ENCODE peak calls at places on chromosomes 1 and 21, in four cellular contexts. Q, F, W and L are unnamed samples.

GRCh38 chr1:206083750-206084149 is 30.8 kb downstream of the RHEX start:
- DNase-seq in Q (no peak), F (no peak), W (no peak), L (no peak)

GRCh38 chr1:211352985-211353515 is 26.4 kb downstream of the TRAF5 start:
- DNase-seq in Q (no peak), F (no peak), W (peak), L (no peak)

GRCh38 chr1:240701412-240701811 is 89.5 kb upstream of the GREM2 start:
- DNase-seq in Q (no peak), F (peak), W (no peak), L (no peak)

GRCh38 chr1:89605692-89606091 is 27.2 kb upstream of the LRRC8C start:
- DNase-seq in Q (no peak), F (peak), W (no peak), L (no peak)

GRCh38 chr1:29655945-29656866 is 419.9 kb downstream of the PTPRU start:
- DNase-seq in Q (no peak), F (no peak), W (peak), L (no peak)

GRCh38 chr1:41728403-41729202 is 190.1 kb downstream of the HIVEP3 start:
- DNase-seq in Q (no peak), F (peak), W (no peak), L (no peak)

GRCh38 chr1:162928141-162928540 is 67.2 kb upstream of the CCDC190 start:
- DNase-seq in Q (no peak), F (no peak), W (no peak), L (no peak)

GRCh38 chr1:58432813-58433668 is 113.5 kb downstream of the OMA1 start:
- DNase-seq in Q (no peak), F (peak), W (no peak), L (no peak)

GRCh38 chr1:15023976-15024375 is 129.6 kb upstream of the TMEM51 start:
- DNase-seq in Q (no peak), F (no peak), W (no peak), L (no peak)

GRCh38 chr1:117930484-117930883 is 945 bp downstream of the WDR3 start:
- DNase-seq in Q (no peak), F (no peak), W (no peak), L (no peak)

GRCh38 chr21:29829514-29830255 is 110.1 kb downstream of the GRIK1 start:
- DNase-seq in Q (no peak), F (no peak), W (no peak), L (no peak)

GRCh38 chr1:84479998-84480397 is 932 bp downstream of the RPF1 start:
- DNase-seq in Q (no peak), F (no peak), W (no peak), L (no peak)

GRCh38 chr1:31943546-31944184 is 5.5 kb upstream of the PTP4A2 start:
- DNase-seq in Q (no peak), F (no peak), W (no peak), L (no peak)

GRCh38 chr1:227805606-227806197 is 9.8 kb upstream of the PRSS38 start:
- DNase-seq in Q (no peak), F (peak), W (peak), L (no peak)

GRCh38 chr1:117061986-117062415 is 1.9 kb downstream of the TTF2 start:
- DNase-seq in Q (no peak), F (peak), W (no peak), L (no peak)

GRCh38 chr1:193706763-193707162 is 520.4 kb upstream of the B3GALT2 start:
- DNase-seq in Q (no peak), F (no peak), W (peak), L (no peak)

GRCh38 chr21:45651921-45652320 is 8.4 kb downstream of the PCBP3 start:
- DNase-seq in Q (no peak), F (no peak), W (no peak), L (no peak)

GRCh38 chr1:10796029-10796944 is at the start of gene CASZ1:
- DNase-seq in Q (peak), F (peak), W (peak), L (peak)

GRCh38 chr1:46547481-46548383 is 3.7 kb downstream of the KNCN start:
- DNase-seq in Q (no peak), F (peak), W (peak), L (no peak)

GRCh38 chr1:150537732-150538684 is 11.2 kb upstream of the ADAMTSL4 start:
- DNase-seq in Q (no peak), F (peak), W (no peak), L (no peak)
- TF ChIP-seq CTCF in Q (no peak), F (no peak), W (no peak), L (no peak)

DNA sequence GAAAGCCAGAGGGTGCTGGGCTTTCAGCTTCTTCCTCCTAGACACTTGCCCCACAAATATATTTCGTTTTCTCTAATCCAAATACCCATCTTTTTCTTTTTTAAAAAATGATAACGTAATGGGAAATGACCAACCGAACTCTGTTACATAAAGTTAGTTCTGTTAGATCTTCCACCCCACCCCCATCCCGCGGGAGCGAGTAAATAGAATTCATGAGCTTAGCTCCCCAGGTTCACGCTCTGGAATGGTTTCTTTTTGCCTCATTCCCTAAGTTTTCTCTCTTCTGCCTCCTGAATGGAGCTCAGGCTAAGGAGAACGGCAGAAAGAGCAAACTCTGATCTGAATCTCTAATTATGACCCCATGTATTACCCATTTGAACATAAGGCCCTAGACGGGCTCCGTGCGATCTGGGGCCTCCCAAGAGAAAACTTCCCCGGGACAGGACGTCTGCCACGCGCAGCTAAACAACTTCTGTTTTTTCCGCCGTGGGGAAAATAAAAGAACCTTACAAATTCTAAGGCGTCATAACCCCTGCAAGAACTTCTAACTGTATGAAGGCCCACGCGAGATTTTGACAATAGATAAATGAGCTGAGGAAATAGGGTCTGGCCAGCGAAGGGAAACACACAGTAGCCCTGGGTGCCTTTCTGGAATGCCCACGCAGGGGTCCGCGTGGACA is 2.4 kb downstream of the TBX15 start:
- DNase-seq in Q (no peak), F (no peak), W (no peak), L (no peak)
- H3K4me3 ChIP-seq in Q (peak), F (peak), W (no peak), L (peak)

DNA sequence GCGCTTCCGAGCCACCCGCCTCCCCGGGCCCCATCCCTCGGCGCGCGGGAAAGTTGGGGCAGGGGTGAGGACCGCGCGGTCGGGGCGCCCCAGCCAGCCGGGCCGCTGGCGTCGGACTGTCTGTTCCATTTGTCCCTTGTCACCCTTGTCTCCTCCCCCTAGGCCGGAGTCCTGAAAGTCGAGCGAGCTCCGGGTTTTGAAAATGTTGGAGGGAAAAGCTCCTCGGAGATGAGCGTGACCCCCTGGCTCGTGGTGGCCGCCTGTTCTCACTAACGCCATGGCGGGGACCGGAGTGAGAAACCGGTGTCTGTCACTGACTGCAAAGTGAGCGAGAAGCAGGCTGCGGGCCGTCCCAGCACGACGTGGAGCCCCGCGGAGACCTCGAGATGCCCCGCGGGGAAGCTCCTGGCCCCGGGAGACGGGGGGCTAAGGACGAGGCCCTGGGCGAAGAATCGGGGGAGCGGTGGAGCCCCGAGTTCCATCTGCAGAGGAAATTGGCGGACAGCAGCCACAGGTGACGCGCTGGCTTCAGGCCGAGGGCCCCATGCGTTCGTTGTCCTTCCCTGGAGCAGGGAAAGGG is 491 bp downstream of the PER3 start:
- DNase-seq in Q (no peak), F (no peak), W (no peak), L (no peak)
- TF ChIP-seq CTCF in Q (no peak), F (no peak), W (no peak), L (no peak)

GRCh38 chr1:86394416-86394815 is 1.7 kb downstream of the ODF2L start:
- DNase-seq in Q (no peak), F (peak), W (no peak), L (no peak)
- H3K4me3 ChIP-seq in Q (no peak), F (no peak), W (no peak), L (no peak)

GRCh38 chr1:187928288-187928687 is 1099.5 kb downstream of the PLA2G4A start:
- DNase-seq in Q (no peak), F (peak), W (peak), L (no peak)
- TF ChIP-seq CTCF in Q (peak), F (peak), W (peak), L (no peak)